ENCODE peak calls at places on chromosomes 12 and 14, in six cellular contexts. O, A, C, I, E and L are unnamed samples.

GRCh38 chr12:54053625-54054441 is at the start of gene HOXC4:
- DNase-seq in A (no peak), I (no peak), E (no peak), O (no peak), C (no peak), L (no peak)

GRCh38 chr12:54329756-54330155 is 4.8 kb downstream of the COPZ1 start:
- DNase-seq in C (no peak), A (no peak), E (no peak), I (no peak), O (no peak), L (no peak)

GRCh38 chr14:93090826-93091583 is 24.7 kb downstream of the ITPK1 start:
- DNase-seq in O (peak; percentile 53), C (peak; percentile 52), I (no peak), E (no peak), A (no peak), L (no peak)

GRCh38 chr12:57632369-57632897 is 568 bp downstream of the B4GALNT1 start:
- DNase-seq in A (no peak), O (no peak), C (no peak), I (no peak), E (no peak), L (no peak)

GRCh38 chr14:101323111-101323510 is 238.2 kb upstream of the DIO3 start:
- DNase-seq in I (no peak), A (no peak), C (no peak), E (no peak), O (no peak), L (no peak)

GRCh38 chr12:65280306-65280705 is 1.8 kb downstream of the MSRB3 start:
- DNase-seq in A (no peak), E (no peak), O (no peak), I (no peak), C (no peak), L (no peak)

GRCh38 chr12:6613776-6614512 is 6.8 kb upstream of the CHD4 start:
- DNase-seq in E (peak; percentile 87), I (peak; percentile 97), O (peak; percentile 89), A (peak; percentile 95), C (peak; percentile 93), L (peak; percentile 94)

GRCh38 chr12:11578461-11578993 is 70.9 kb upstream of the ETV6 start:
- DNase-seq in A (no peak), C (no peak), O (no peak), E (no peak), I (no peak), L (no peak)

GRCh38 chr12:104387190-104387589 is 69.6 kb upstream of the CHST11 start:
- DNase-seq in O (no peak), I (peak; percentile 40), A (no peak), C (no peak), E (no peak), L (no peak)

GRCh38 chr14:63727231-63727735 is 582 bp downstream of the SGPP1 start:
- DNase-seq in O (peak; percentile 32), A (peak; percentile 48), E (no peak), C (peak; percentile 31), I (peak; percentile 42), L (no peak)

GRCh38 chr14:49767473-49768300 is at the start of gene KLHDC2:
- DNase-seq in A (peak; percentile 93), I (peak; percentile 88), E (peak; percentile 27), C (peak; percentile 88), O (peak; percentile 92), L (no peak)

GRCh38 chr12:109896188-109896587 is 3.9 kb upstream of the TCHP start:
- DNase-seq in O (no peak), C (no peak), I (no peak), E (no peak), A (no peak), L (no peak)

GRCh38 chr12:125132698-125133400 is 67.6 kb downstream of the AACS start:
- DNase-seq in O (no peak), A (no peak), C (no peak), I (no peak), E (no peak), L (no peak)

GRCh38 chr12:64670856-64671639 is 60.8 kb downstream of the RASSF3 start:
- DNase-seq in C (no peak), I (no peak), E (no peak), O (no peak), A (peak; percentile 61), L (no peak)

GRCh38 chr12:25187781-25188180 is 7.2 kb downstream of the DNAI7 start:
- DNase-seq in I (no peak), O (no peak), C (no peak), E (peak; percentile 77), A (no peak), L (peak; percentile 73)

GRCh38 chr12:5507944-5508343 is 76.0 kb downstream of the NTF3 start:
- DNase-seq in C (no peak), O (no peak), E (no peak), I (no peak), A (no peak), L (no peak)

GRCh38 chr12:74449872-74450271 is 87.8 kb upstream of the ATXN7L3B start:
- DNase-seq in A (no peak), E (no peak), O (no peak), I (no peak), C (no peak), L (no peak)

GRCh38 chr12:47110706-47111391 is 31.1 kb upstream of the AMIGO2 start:
- DNase-seq in A (no peak), O (no peak), E (no peak), I (no peak), C (no peak), L (no peak)

GRCh38 chr12:98893601-98894411 is 248.7 kb downstream of the APAF1 start:
- DNase-seq in E (no peak), O (no peak), A (no peak), C (no peak), I (no peak), L (no peak)
- H3K4me3 ChIP-seq in E (no peak overlapping the region), O (peak overlapping the region; percentile 49), A (no peak overlapping the region), C (peak overlapping the region; percentile 3), I (no peak overlapping the region), L (no peak overlapping the region)

GRCh38 chr12:113469893-113470743 is 1.6 kb downstream of the LHX5 start:
- DNase-seq in C (no peak), E (no peak), A (no peak), I (no peak), O (no peak), L (no peak)
- TF ChIP-seq CTCF in C (no peak), E (no peak), A (no peak), I (no peak), O (no peak), L (no peak)

GRCh38 chr12:50507930-50508329 is 3.1 kb downstream of the DIP2B start:
- DNase-seq in O (no peak), I (no peak), E (no peak), A (no peak), C (no peak), L (no peak)
- H3K4me3 ChIP-seq in O (peak overlapping the region; percentile 2), I (no peak overlapping the region), E (no peak overlapping the region), A (no peak overlapping the region), C (no peak overlapping the region), L (no peak overlapping the region)

GRCh38 chr14:100240725-100241032 is 1.7 kb downstream of the YY1 start:
- DNase-seq in I (no peak), A (no peak), E (no peak), O (no peak), C (no peak), L (no peak)
- TF ChIP-seq CTCF in I (no peak), A (no peak), E (no peak), O (no peak), C (no peak), L (no peak)

GRCh38 chr12:105552056-105552455 is 221.6 kb downstream of the C12orf75 start:
- DNase-seq in E (no peak), I (no peak), O (no peak), A (no peak), C (no peak), L (no peak)
- H3K4me3 ChIP-seq in E (no peak overlapping the region), I (no peak overlapping the region), O (no peak overlapping the region), A (no peak overlapping the region), C (no peak overlapping the region), L (no peak overlapping the region)

DNA sequence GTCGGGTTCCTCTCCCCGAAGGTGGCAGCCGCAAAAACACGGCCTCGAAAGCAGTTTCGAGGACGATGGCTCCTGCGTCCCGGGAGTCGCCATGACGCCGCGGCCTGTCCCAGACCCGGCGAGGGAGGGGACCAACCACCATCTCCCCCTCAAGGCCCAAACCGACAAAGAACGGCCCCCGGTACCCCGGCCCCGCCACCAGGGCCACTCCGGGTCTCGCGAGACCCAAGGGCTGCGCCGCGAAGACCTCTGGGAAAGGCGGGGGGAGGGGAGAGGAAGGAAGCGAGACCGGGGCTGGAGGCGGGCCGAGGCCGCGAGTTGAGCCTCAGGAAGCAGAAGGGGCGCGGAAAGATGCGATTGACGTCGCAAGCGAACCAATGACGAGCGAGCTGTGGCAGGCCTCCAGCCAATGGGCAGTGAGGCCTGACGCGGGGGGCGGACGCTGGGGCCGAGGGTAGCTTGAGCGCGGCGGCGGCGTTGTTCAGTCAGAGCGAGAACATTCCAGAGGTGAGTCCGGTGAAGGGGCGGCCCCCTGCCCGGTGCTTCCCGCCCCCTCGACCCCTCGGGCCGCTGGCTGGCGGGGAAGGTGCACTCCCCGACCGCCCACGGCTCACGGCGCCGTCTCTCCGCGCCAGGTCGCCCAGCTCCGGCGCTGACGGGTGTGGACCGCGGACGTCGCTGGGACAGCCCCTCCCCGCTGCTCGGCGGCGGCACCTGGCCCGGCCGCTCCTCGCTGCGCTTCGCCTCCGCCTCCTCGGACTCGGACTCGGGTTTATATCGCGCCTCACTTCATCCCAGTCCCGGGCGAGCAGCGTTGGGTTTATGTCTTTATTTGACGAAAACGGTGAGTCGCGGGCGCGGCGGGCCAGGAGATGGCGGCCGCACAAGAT is at the start of gene EIF5:
- DNase-seq in I (peak; percentile 99), A (peak; percentile 100), E (peak; percentile 85), C (peak; percentile 99), O (peak; percentile 99), L (peak; percentile 93)
- TF ChIP-seq CTCF in I (peak; percentile 58), A (no peak), E (peak; percentile 28), C (no peak), O (peak; percentile 53), L (no peak)